ENCODE peak calls at places on chromosomes 5 and 9, in five cellular contexts. B, H, G, X and D are unnamed samples.

GRCh38 chr9:131107760-131108159 is 11.4 kb downstream of the AIF1L start:
- DNase-seq in X (no peak), H (no peak), G (peak; percentile 8), B (no peak), D (no peak)

GRCh38 chr5:63125862-63126261 is 547.2 kb downstream of the LRRC70 start:
- DNase-seq in H (peak; percentile 24), X (peak; percentile 37), G (no peak), B (peak; percentile 26), D (peak; percentile 59)

GRCh38 chr5:180467028-180467427 is 27.2 kb upstream of the CNOT6 start:
- DNase-seq in G (no peak), X (no peak), H (peak; percentile 91), B (no peak), D (no peak)

GRCh38 chr9:131046581-131047202 is 37.7 kb downstream of the LAMC3 start:
- DNase-seq in X (peak; percentile 53), H (peak; percentile 69), B (peak; percentile 56), G (peak; percentile 89), D (peak; percentile 77)

GRCh38 chr5:31554552-31554951 is 22.5 kb downstream of the C5orf22 start:
- DNase-seq in G (no peak), H (no peak), B (no peak), X (no peak), D (no peak)

GRCh38 chr9:134544388-134545212 is 97.0 kb upstream of the COL5A1 start:
- DNase-seq in G (no peak), H (no peak), B (peak; percentile 29), X (peak; percentile 15), D (no peak)

GRCh38 chr5:65760504-65761275 is 38.7 kb downstream of the NLN start:
- DNase-seq in G (no peak), B (peak; percentile 86), X (no peak), H (peak; percentile 11), D (peak; percentile 13)

GRCh38 chr9:135508211-135508820 is 7.8 kb downstream of the MRPS2 start:
- DNase-seq in H (no peak), G (peak; percentile 8), X (no peak), B (no peak), D (no peak)

GRCh38 chr5:41418220-41419031 is 92.0 kb downstream of the PLCXD3 start:
- DNase-seq in X (no peak), B (no peak), G (no peak), H (no peak), D (no peak)

GRCh38 chr9:81656004-81656403 is 33.3 kb downstream of the TLE1 start:
- DNase-seq in G (no peak), B (peak; percentile 52), X (peak; percentile 21), H (no peak), D (no peak)

GRCh38 chr5:130323804-130324454 is 419.7 kb downstream of the CHSY3 start:
- DNase-seq in G (no peak), H (no peak), X (no peak), B (peak; percentile 84), D (peak; percentile 63)

GRCh38 chr9:15249042-15249818 is 57.8 kb downstream of the TTC39B start:
- DNase-seq in B (peak; percentile 69), G (no peak), X (no peak), H (no peak), D (no peak)

GRCh38 chr5:160545832-160546231 is 124.2 kb downstream of the PTTG1 start:
- DNase-seq in X (no peak), B (no peak), H (no peak), G (no peak), D (no peak)

GRCh38 chr5:124315746-124316415 is 430.6 kb downstream of the ZNF608 start:
- DNase-seq in G (no peak), H (no peak), B (no peak), X (no peak), D (no peak)

GRCh38 chr5:158422653-158423505 is 563.9 kb upstream of the CLINT1 start:
- DNase-seq in G (no peak), H (no peak), B (no peak), X (no peak), D (no peak)

GRCh38 chr5:179762079-179762780 is 29.6 kb downstream of the MAML1 start:
- DNase-seq in G (peak; percentile 39), X (peak; percentile 9), H (peak; percentile 15), B (no peak), D (peak; percentile 75)

GRCh38 chr9:28365020-28365640 is 791.8 kb upstream of the C9orf72 start:
- DNase-seq in B (no peak), X (no peak), H (no peak), G (no peak), D (peak; percentile 6)

GRCh38 chr5:2206244-2207108 is 323.8 kb upstream of the IRX4 start:
- DNase-seq in B (no peak), X (no peak), H (no peak), G (no peak), D (no peak)

GRCh38 chr9:21316032-21316842 is 11.1 kb upstream of the IFNA5 start:
- DNase-seq in X (no peak), B (no peak), H (no peak), G (no peak), D (no peak)

GRCh38 chr9:22056402-22056801 is 47.3 kb upstream of the CDKN2B start:
- DNase-seq in H (no peak), B (no peak), X (no peak), G (no peak), D (no peak)

GRCh38 chr9:2657427-2657826 is 35.8 kb downstream of the VLDLR start:
- DNase-seq in H (no peak), X (no peak), G (no peak), B (no peak), D (peak; percentile 100)

GRCh38 chr5:89384391-89384790 is 501.4 kb upstream of the MEF2C start:
- DNase-seq in H (no peak), G (no peak), B (no peak), X (no peak), D (no peak)

GRCh38 chr9:81665514-81665838 is 23.9 kb downstream of the TLE1 start:
- DNase-seq in G (no peak), H (no peak), B (no peak), X (no peak), D (no peak)

GRCh38 chr5:174532453-174533126 is 191.8 kb upstream of the MSX2 start:
- DNase-seq in H (peak; percentile 94), B (peak; percentile 42), X (peak; percentile 21), G (peak; percentile 48), D (peak; percentile 96)

GRCh38 chr5:65721050-65721774 is 697 bp downstream of the SGTB start:
- DNase-seq in H (peak; percentile 46), B (peak; percentile 74), X (peak; percentile 66), G (peak; percentile 72), D (peak; percentile 45)

GRCh38 chr9:84997472-84997871 is 327.9 kb downstream of the NTRK2 start:
- DNase-seq in H (no peak), X (no peak), G (no peak), B (no peak), D (peak; percentile 2)

GRCh38 chr5:179801304-179802206 is 5.1 kb downstream of the MGAT4B start:
- DNase-seq in X (peak; percentile 40), H (peak; percentile 80), G (peak; percentile 79), B (peak; percentile 63), D (peak; percentile 64)

GRCh38 chr5:103562453-103563157 is at the start of gene NUDT12:
- DNase-seq in H (peak; percentile 54), B (peak; percentile 86), G (peak; percentile 89), X (peak; percentile 39), D (peak; percentile 10)

GRCh38 chr9:101437806-101438232 is 2.2 kb upstream of the ALDOB start:
- DNase-seq in B (no peak), G (no peak), H (no peak), X (peak; percentile 76), D (no peak)

GRCh38 chr9:111805841-111806241 is 11.1 kb upstream of the SHOC1 start:
- DNase-seq in B (peak; percentile 92), G (no peak), H (peak; percentile 64), X (no peak), D (no peak)
- H3K4me3 ChIP-seq in B (no peak overlapping the region), G (no peak overlapping the region), H (no peak overlapping the region), X (no peak overlapping the region), D (no peak overlapping the region)

DNA sequence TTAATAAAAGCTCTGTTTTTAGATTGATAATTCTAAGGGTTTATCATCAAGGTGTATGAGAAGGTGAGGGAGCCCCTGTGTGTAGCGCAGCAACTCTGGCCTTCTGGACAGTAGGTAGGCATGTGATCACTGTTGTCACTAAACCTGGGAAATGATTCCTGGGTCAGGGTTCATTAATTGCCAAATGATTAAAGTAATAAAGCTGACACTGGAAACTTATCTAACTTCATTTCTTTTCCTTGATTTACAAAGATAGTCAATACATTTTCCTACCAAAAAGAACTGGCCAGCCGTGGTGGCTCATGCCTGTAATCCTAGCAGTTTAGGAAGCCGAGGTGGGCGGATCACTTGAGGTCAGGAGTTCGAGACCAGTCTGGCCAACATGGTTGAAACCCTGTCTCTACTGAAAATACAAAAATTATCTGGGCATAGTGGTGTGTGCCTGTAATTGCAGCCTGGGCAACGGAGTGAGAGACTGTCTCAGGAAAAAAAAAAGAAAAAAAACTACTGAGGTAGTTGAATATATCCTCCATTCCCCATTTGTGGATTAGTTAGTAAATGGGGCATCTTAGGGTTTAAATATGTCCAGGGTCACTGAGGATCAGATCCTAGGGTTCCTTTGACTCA is 2.4 kb downstream of the EHMT1 start:
- DNase-seq in G (no peak), X (no peak), H (peak; percentile 51), B (peak; percentile 30), D (no peak)
- TF ChIP-seq CTCF in G (peak; percentile 50), X (no peak), H (no peak), B (peak; percentile 14), D (peak; percentile 17)

DNA sequence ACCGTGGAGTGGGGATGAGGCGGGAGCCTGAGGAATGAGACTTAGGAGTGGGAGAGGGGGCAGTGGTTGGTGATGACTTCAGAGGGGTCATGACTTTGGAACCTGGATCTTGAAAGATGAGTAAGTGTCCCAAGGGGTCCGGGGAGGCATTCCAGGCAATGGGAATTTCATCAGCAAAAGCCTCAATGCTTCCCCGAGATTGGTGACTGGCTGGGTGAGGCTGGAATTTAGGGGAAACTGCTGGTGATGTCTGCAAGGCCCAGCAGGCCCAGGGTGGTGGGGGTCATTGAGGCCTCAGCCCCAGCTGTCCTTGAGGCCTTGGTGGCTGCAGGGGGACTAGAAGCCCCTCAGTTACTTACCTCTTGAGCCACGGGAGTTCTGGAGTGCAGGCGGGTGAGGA is 7.5 kb downstream of the NDST1 start:
- DNase-seq in H (peak; percentile 62), G (no peak), B (peak; percentile 15), X (no peak), D (no peak)
- TF ChIP-seq MAX in H (no peak), G (no peak), B (no peak), X (no peak), D (no peak)

DNA sequence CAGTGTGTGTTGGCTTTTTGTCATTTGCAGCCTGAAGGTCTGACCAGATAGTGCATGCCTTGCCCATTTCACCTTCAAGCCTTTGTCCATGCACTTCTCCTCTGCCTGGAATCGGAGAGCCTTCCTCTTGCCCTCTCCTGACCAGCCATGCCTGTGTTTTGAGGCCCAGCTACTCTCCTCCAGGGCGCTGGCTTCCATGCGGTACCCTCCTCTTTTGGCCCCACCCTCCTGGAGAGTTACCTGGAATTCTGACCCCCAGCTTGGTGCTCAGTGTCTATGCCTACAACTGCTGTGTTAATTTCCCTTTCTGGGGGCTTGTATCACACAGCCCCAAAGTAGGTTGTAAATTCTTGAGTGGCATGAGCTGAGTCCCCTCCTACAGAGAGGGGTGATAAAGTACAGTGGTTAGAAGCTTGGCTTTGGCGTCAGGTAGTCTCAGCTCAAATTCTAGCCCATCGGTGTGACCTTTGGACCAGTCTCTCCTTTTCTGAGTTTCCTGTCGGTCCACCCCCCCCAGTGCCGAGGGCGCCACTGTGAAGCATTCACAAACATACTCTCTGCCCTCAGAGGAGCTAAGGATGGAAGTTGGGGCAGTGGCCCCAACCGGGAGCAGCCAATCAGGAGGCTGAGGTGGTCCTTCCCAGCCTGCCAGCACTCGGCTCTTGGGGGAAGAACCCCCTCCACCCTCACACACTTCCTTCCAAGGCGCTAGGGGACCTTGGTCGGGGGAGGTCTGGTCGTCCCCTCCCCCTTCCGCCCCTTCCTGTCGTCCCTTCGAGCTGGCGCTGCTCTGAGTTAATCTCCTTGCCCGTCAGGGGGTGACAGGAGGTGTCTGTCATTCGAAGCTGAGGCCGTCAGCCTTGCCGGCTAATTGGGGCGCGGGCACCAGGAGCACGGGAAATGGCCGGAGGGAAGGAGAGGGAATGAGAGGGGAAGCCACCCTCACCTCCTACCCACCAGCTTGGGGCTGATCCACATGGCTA is 52.9 kb downstream of the CXXC5 start:
- DNase-seq in X (peak; percentile 91), B (no peak), G (peak; percentile 45), H (no peak), D (peak; percentile 67)
- H3K4me3 ChIP-seq in X (peak overlapping the region; percentile 37), B (no peak overlapping the region), G (no peak overlapping the region), H (no peak overlapping the region), D (no peak overlapping the region)